ENCODE peak calls at places on chromosome 13, in four cellular contexts. C is heart left ventricle; N is effector memory CD4-positive, alpha-beta T cell; M is right cardiac atrium. A is an unnamed sample.

GRCh38 chr13:87677334-87678234 is 6.4 kb downstream of the SLITRK5 start:
- DNase-seq in C (no peak), N (peak; percentile 7), M (no peak), A (no peak)

GRCh38 chr13:59846845-59847620 is 316.7 kb downstream of the DIAPH3 start:
- DNase-seq in C (no peak), N (no peak), M (no peak), A (no peak)

GRCh38 chr13:41610426-41610825 is 153.1 kb downstream of the RGCC start:
- DNase-seq in C (no peak), N (no peak), M (peak; percentile 55), A (no peak)

GRCh38 chr13:77554079-77554478 is 18.6 kb downstream of the SCEL start:
- DNase-seq in C (no peak), N (no peak), M (no peak), A (no peak)

GRCh38 chr13:78680611-78681010 is 21.7 kb upstream of the OBI1 start:
- DNase-seq in C (no peak), N (no peak), M (no peak), A (no peak)

GRCh38 chr13:35512271-35512920 is 35.9 kb upstream of the MAB21L1 start:
- DNase-seq in C (no peak), N (no peak), M (no peak), A (no peak)

GRCh38 chr13:81929988-81930387 is 1589.1 kb upstream of the SPRY2 start:
- DNase-seq in C (no peak), N (no peak), M (no peak), A (no peak)

GRCh38 chr13:100442095-100442832 is 146.3 kb downstream of the GGACT start:
- DNase-seq in C (no peak), N (no peak), M (no peak), A (no peak)

GRCh38 chr13:107473255-107473654 is 742.1 kb downstream of the LIG4 start:
- DNase-seq in C (no peak), N (no peak), M (no peak), A (no peak)

GRCh38 chr13:93318538-93318937 is 91.9 kb downstream of the GPC6 start:
- DNase-seq in C (no peak), N (no peak), M (no peak), A (no peak)

GRCh38 chr13:29937836-29938235 is 87.4 kb upstream of the UBL3 start:
- DNase-seq in C (no peak), N (peak; percentile 33), M (no peak), A (peak; percentile 58)

GRCh38 chr13:41827507-41828213 is 133.2 kb downstream of the VWA8 start:
- DNase-seq in C (no peak), N (no peak), M (no peak), A (no peak)

DNA sequence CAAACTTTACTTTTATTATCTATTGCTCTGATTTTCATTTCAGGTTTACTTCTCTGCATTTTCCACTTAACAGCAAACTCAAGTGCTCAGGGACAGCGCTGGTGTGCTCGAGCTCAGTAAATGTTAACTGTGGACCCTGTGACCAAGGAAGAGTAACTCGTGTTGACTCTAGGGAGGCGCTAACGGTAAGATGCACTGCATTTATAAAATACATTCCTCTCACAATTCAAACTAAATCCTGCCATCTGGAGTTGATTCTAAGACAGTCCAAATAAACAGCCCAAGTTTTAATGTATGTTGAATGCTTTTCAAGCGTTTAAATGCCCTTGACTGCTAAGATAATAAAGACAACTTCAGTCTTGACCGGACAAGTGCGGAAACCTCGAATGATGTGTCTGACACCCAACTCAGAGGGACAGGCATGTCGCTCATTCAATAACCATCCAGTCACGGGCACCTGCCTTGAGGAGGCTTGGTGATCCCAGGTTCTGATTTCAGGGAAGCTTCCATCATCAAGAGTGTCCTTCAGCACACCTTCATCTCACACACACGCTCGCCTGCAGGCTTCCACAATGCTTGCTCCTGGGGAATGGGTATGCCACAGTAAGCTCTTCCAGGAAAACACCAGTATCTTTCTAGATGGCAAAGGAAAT is 93.1 kb downstream of the STK24 start:
- DNase-seq in C (no peak), N (no peak), M (no peak), A (no peak)
- H3K4me1 ChIP-seq in C (peaks cover 86% of the 10 kb centered on the region), N (peaks cover 59% of the 10 kb centered on the region), M (peaks cover 35% of the 10 kb centered on the region), A (peaks cover 22% of the 10 kb centered on the region)

GRCh38 chr13:80297503-80297902 is 43.4 kb downstream of the SPRY2 start:
- DNase-seq in C (no peak), N (no peak), M (no peak), A (no peak)
- H3K4me1 ChIP-seq in C (no peaks in the 10 kb centered on the region), N (no peaks in the 10 kb centered on the region), M (no peaks in the 10 kb centered on the region), A (no peaks in the 10 kb centered on the region)

DNA sequence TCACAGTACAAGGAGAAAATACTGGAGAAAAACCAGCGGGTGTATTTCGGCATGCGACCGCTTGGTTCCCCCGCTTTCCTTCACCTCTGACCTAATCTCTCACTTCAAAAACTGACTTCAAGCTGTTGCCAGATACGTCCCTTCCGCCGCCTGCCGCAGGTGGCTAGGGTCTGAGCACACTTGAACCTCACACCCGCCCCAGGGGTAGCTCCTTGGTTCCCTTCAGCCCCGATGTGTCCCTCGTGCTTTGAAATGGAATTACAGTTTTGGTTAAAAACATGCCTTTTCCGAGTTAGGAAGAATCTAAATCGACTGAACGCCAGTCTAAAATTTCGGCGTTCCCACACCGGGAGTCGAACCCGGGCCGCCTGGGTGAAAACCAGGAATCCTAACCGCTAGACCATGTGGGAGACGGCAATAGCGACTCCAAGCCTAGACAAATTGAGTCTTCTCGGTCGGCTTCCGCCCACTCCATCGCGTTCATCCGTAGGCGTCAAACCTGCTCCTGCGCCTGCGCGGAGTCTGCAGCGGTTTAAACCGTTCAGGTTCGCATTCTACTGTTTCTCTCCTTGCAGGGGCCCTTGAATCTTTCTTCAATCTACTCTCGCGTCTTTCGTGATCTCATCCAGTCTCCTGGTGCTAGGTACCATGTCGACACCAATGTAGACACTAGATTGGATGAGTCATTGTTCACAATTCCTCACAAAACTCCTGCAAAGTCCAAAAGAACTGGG is 71.5 kb downstream of the NUFIP1 start:
- DNase-seq in C (peak; percentile 97), N (peak; percentile 95), M (peak; percentile 98), A (peak; percentile 96)
- H3K4me1 ChIP-seq in C (peaks cover 25% of the 10 kb centered on the region), N (peaks cover 8% of the 10 kb centered on the region), M (peaks cover 3% of the 10 kb centered on the region), A (peaks cover 5% of the 10 kb centered on the region)

DNA sequence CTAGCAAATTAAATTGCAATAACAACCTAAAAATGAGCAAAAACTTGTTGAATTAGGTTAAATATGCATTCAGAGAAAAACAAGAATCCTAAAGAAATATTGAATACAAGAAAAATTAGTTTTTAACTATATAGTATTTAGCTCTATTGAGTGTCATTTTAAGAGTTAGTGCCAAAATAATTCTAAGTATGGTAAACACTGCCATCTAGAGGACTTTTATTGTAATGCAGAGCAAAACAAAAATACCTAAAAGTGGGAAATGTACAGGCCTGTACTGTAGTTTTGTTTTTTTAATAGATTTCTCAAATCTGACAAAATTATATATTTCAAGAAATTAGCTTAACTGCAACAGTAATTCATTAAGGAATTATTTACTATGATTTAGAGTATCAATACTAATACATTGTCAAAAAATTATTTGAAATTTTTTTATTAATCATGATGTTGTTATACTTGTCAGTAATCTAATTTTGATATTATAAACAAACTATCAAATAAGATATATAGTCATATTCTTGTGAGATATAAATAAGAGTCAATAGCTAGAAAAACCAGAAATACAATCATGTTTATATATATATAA is 8.2 kb upstream of the PCDH9 start:
- DNase-seq in C (no peak), N (no peak), M (no peak), A (peak; percentile 36)
- H3K4me1 ChIP-seq in C (no peaks in the 10 kb centered on the region), N (no peaks in the 10 kb centered on the region), M (no peaks in the 10 kb centered on the region), A (no peaks in the 10 kb centered on the region)

GRCh38 chr13:44853641-44854040 is 135.6 kb downstream of the NUFIP1 start:
- DNase-seq in C (no peak), N (no peak), M (no peak), A (no peak)
- H3K4me1 ChIP-seq in C (no peaks in the 10 kb centered on the region), N (no peaks in the 10 kb centered on the region), M (no peaks in the 10 kb centered on the region), A (no peaks in the 10 kb centered on the region)

GRCh38 chr13:101515504-101515903 is 63.0 kb downstream of the ITGBL1 start:
- DNase-seq in C (no peak), N (no peak), M (no peak), A (no peak)
- H3K4me1 ChIP-seq in C (peaks cover 4% of the 10 kb centered on the region), N (no peaks in the 10 kb centered on the region), M (no peaks in the 10 kb centered on the region), A (peaks cover 5% of the 10 kb centered on the region)

DNA sequence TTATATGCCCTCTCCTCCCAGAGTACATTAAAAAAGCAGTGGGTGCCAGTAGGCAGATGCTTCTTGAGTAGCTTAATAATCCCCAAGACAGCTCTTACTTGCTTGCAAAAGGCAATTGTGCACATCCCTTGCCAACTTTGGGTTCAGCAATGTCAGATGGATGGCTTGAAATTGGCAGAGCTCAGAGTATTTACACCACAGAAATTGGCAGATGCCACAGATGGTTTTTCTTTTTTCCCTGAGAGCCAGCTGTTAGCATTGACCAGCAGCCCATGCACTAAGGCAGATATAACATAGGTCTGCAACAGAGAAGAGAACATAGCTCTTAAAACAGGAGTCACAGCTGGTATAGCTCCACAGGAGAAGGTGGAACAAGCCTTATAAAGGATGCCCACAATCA is 18.4 kb upstream of the RNASEH2B start:
- DNase-seq in C (no peak), N (no peak), M (no peak), A (no peak)
- H3K4me1 ChIP-seq in C (peaks cover 23% of the 10 kb centered on the region), N (peaks cover 22% of the 10 kb centered on the region), M (no peaks in the 10 kb centered on the region), A (peaks cover 27% of the 10 kb centered on the region)

GRCh38 chr13:111519041-111519440 is 198.6 kb downstream of the TEX29 start:
- DNase-seq in C (no peak), N (no peak), M (no peak), A (no peak)

GRCh38 chr13:111519490-111520170 is 199.2 kb downstream of the TEX29 start:
- DNase-seq in C (peak; percentile 45), N (no peak), M (no peak), A (no peak)

GRCh38 chr13:111517641-111518010 is 197.2 kb downstream of the TEX29 start:
- DNase-seq in C (no peak), N (no peak), M (no peak), A (no peak)

GRCh38 chr13:111516712-111517640 is 196.5 kb downstream of the TEX29 start:
- DNase-seq in C (peak; percentile 37), N (no peak), M (no peak), A (no peak)

GRCh38 chr13:111518161-111518791 is 197.8 kb downstream of the TEX29 start:
- DNase-seq in C (peak; percentile 23), N (no peak), M (no peak), A (no peak)
- H3K4me1 ChIP-seq in C (no peaks in the 10 kb centered on the region), N (no peaks in the 10 kb centered on the region), M (no peaks in the 10 kb centered on the region), A (no peaks in the 10 kb centered on the region)

A was measured in naive thymus-derived CD4-positive, alpha-beta T cell.